ENCODE peak calls at places on chromosomes 3 and 15, in five cellular contexts. I, O, U, F and M are unnamed samples.

GRCh38 chr3:47163023-47163989 is 607 bp downstream of the SETD2 start:
- DNase-seq in I (peak), O (peak), U (peak), F (peak), M (peak)

GRCh38 chr3:69079269-69080159 is 651 bp downstream of the UBA3 start:
- DNase-seq in I (peak), O (no peak), U (peak), F (peak), M (no peak)

GRCh38 chr3:180199396-180199795 is 162.7 kb upstream of the PEX5L start:
- DNase-seq in I (no peak), O (no peak), U (no peak), F (no peak), M (no peak)

GRCh38 chr3:59472541-59472940 is 422.7 kb upstream of the CFAP20DC start:
- DNase-seq in I (no peak), O (no peak), U (no peak), F (no peak), M (no peak)

GRCh38 chr15:84748274-84749110 is at the start of gene ZNF592:
- DNase-seq in I (peak), O (peak), U (peak), F (peak), M (peak)

GRCh38 chr3:127450331-127450730 is 140.2 kb downstream of the TPRA1 start:
- DNase-seq in I (no peak), O (no peak), U (no peak), F (peak), M (peak)

GRCh38 chr15:39213385-39213840 is 367.5 kb upstream of the THBS1 start:
- DNase-seq in I (peak), O (no peak), U (no peak), F (peak), M (no peak)

GRCh38 chr3:33128706-33129105 is 14.9 kb downstream of the CRTAP start:
- DNase-seq in I (no peak), O (no peak), U (no peak), F (no peak), M (no peak)

GRCh38 chr15:99442268-99442897 is 123.4 kb upstream of the MEF2A start:
- DNase-seq in I (peak), O (no peak), U (peak), F (peak), M (peak)